ENCODE peak calls at places on chromosomes 7 and 10, in seven cellular contexts. One of them, this sample, is unnamed.

GRCh38 chr10:124562425-124563060 is 100.9 kb downstream of the LHPP start:
- DNase-seq in HL-60: no peak
- DNase-seq in IMR-90: no peak
- DNase-seq in kidney glomerular epithelial cell: no peak
- DNase-seq in upper lobe of right lung: no peak
- DNase-seq in AG08396: no peak
- DNase-seq in activated effector memory CD4-positive, alpha-beta T cell treated with anti-CD3 and anti-CD28 coated beads, Interleukin-2, amount 50 U/mL, for 16 hours: no peak
- DNase-seq in this sample: no peak

GRCh38 chr7:7418997-7419396 is 116.7 kb downstream of the COL28A1 start:
- DNase-seq in IMR-90: no peak
- DNase-seq in kidney glomerular epithelial cell: no peak
- DNase-seq in upper lobe of right lung: no peak
- DNase-seq in HL-60: no peak
- DNase-seq in AG08396: no peak
- DNase-seq in activated effector memory CD4-positive, alpha-beta T cell treated with anti-CD3 and anti-CD28 coated beads, Interleukin-2, amount 50 U/mL, for 16 hours: no peak
- DNase-seq in this sample: no peak

GRCh38 chr7:154743211-154743610 is 259.7 kb downstream of the PAXIP1 start:
- DNase-seq in AG08396: no peak
- DNase-seq in HL-60: no peak
- DNase-seq in upper lobe of right lung: no peak
- DNase-seq in IMR-90: no peak
- DNase-seq in kidney glomerular epithelial cell: no peak
- DNase-seq in activated effector memory CD4-positive, alpha-beta T cell treated with anti-CD3 and anti-CD28 coated beads, Interleukin-2, amount 50 U/mL, for 16 hours: no peak
- DNase-seq in this sample: no peak

GRCh38 chr10:126634915-126635314 is 35.6 kb downstream of the C10orf90 start:
- DNase-seq in IMR-90: no peak
- DNase-seq in kidney glomerular epithelial cell: no peak
- DNase-seq in AG08396: no peak
- DNase-seq in activated effector memory CD4-positive, alpha-beta T cell treated with anti-CD3 and anti-CD28 coated beads, Interleukin-2, amount 50 U/mL, for 16 hours: no peak
- DNase-seq in upper lobe of right lung: no peak
- DNase-seq in HL-60: no peak
- DNase-seq in this sample: no peak

GRCh38 chr10:127307338-127307737 is 110.9 kb upstream of the INSYN2A start:
- DNase-seq in upper lobe of right lung: no peak
- DNase-seq in HL-60: no peak
- DNase-seq in IMR-90: no peak
- DNase-seq in AG08396: no peak
- DNase-seq in activated effector memory CD4-positive, alpha-beta T cell treated with anti-CD3 and anti-CD28 coated beads, Interleukin-2, amount 50 U/mL, for 16 hours: no peak
- DNase-seq in kidney glomerular epithelial cell: no peak
- DNase-seq in this sample: no peak

GRCh38 chr7:89845952-89846351 is 308.3 kb upstream of the STEAP1 start:
- DNase-seq in AG08396: no peak
- DNase-seq in upper lobe of right lung: no peak
- DNase-seq in IMR-90: no peak
- DNase-seq in HL-60: no peak
- DNase-seq in kidney glomerular epithelial cell: no peak
- DNase-seq in activated effector memory CD4-positive, alpha-beta T cell treated with anti-CD3 and anti-CD28 coated beads, Interleukin-2, amount 50 U/mL, for 16 hours: no peak
- DNase-seq in this sample: no peak

GRCh38 chr10:68180490-68180889 is 51.4 kb downstream of the ATOH7 start:
- DNase-seq in AG08396: no peak
- DNase-seq in kidney glomerular epithelial cell: no peak
- DNase-seq in upper lobe of right lung: no peak
- DNase-seq in HL-60: no peak
- DNase-seq in IMR-90: no peak
- DNase-seq in activated effector memory CD4-positive, alpha-beta T cell treated with anti-CD3 and anti-CD28 coated beads, Interleukin-2, amount 50 U/mL, for 16 hours: no peak
- DNase-seq in this sample: no peak

GRCh38 chr10:52621635-52622079 is 150.9 kb downstream of the MBL2 start:
- DNase-seq in activated effector memory CD4-positive, alpha-beta T cell treated with anti-CD3 and anti-CD28 coated beads, Interleukin-2, amount 50 U/mL, for 16 hours: no peak
- DNase-seq in HL-60: no peak
- DNase-seq in upper lobe of right lung: no peak
- DNase-seq in IMR-90: peak; percentile 43
- DNase-seq in kidney glomerular epithelial cell: no peak
- DNase-seq in AG08396: no peak
- DNase-seq in this sample: no peak

GRCh38 chr7:28028471-28028870 is 152.1 kb downstream of the JAZF1 start:
- DNase-seq in activated effector memory CD4-positive, alpha-beta T cell treated with anti-CD3 and anti-CD28 coated beads, Interleukin-2, amount 50 U/mL, for 16 hours: no peak
- DNase-seq in HL-60: no peak
- DNase-seq in upper lobe of right lung: no peak
- DNase-seq in AG08396: no peak
- DNase-seq in kidney glomerular epithelial cell: no peak
- DNase-seq in IMR-90: no peak
- DNase-seq in this sample: no peak

GRCh38 chr7:101015626-101016025 is 4.3 kb upstream of the MUC17 start:
- DNase-seq in upper lobe of right lung: no peak
- DNase-seq in AG08396: no peak
- DNase-seq in IMR-90: no peak
- DNase-seq in activated effector memory CD4-positive, alpha-beta T cell treated with anti-CD3 and anti-CD28 coated beads, Interleukin-2, amount 50 U/mL, for 16 hours: no peak
- DNase-seq in kidney glomerular epithelial cell: no peak
- DNase-seq in HL-60: no peak
- DNase-seq in this sample: no peak

GRCh38 chr7:130966246-130967009 is 232.4 kb upstream of the KLF14 start:
- DNase-seq in upper lobe of right lung: no peak
- DNase-seq in kidney glomerular epithelial cell: no peak
- DNase-seq in AG08396: no peak
- DNase-seq in activated effector memory CD4-positive, alpha-beta T cell treated with anti-CD3 and anti-CD28 coated beads, Interleukin-2, amount 50 U/mL, for 16 hours: no peak
- DNase-seq in IMR-90: peak; percentile 85
- DNase-seq in HL-60: no peak
- DNase-seq in this sample: no peak

GRCh38 chr10:103554488-103555320 is 61.2 kb downstream of the NEURL1 start:
- DNase-seq in activated effector memory CD4-positive, alpha-beta T cell treated with anti-CD3 and anti-CD28 coated beads, Interleukin-2, amount 50 U/mL, for 16 hours: peak; percentile 66
- DNase-seq in HL-60: peak; percentile 28
- DNase-seq in kidney glomerular epithelial cell: no peak
- DNase-seq in upper lobe of right lung: no peak
- DNase-seq in AG08396: peak; percentile 84
- DNase-seq in IMR-90: peak; percentile 80
- DNase-seq in this sample: peak; percentile 91

GRCh38 chr7:143300959-143301617 is 12.9 kb downstream of the CASP2 start:
- DNase-seq in kidney glomerular epithelial cell: no peak
- DNase-seq in AG08396: no peak
- DNase-seq in IMR-90: peak; percentile 94
- DNase-seq in HL-60: no peak
- DNase-seq in activated effector memory CD4-positive, alpha-beta T cell treated with anti-CD3 and anti-CD28 coated beads, Interleukin-2, amount 50 U/mL, for 16 hours: no peak
- DNase-seq in upper lobe of right lung: no peak
- DNase-seq in this sample: no peak

GRCh38 chr10:126908225-126908624 is 3.0 kb downstream of the DOCK1 start:
- DNase-seq in activated effector memory CD4-positive, alpha-beta T cell treated with anti-CD3 and anti-CD28 coated beads, Interleukin-2, amount 50 U/mL, for 16 hours: no peak
- DNase-seq in upper lobe of right lung: no peak
- DNase-seq in AG08396: no peak
- DNase-seq in IMR-90: no peak
- DNase-seq in kidney glomerular epithelial cell: no peak
- DNase-seq in HL-60: no peak
- DNase-seq in this sample: no peak

GRCh38 chr10:62459072-62459471 is 84.9 kb downstream of the ZNF365 start:
- DNase-seq in upper lobe of right lung: no peak
- DNase-seq in IMR-90: peak; percentile 85
- DNase-seq in AG08396: peak; percentile 48
- DNase-seq in activated effector memory CD4-positive, alpha-beta T cell treated with anti-CD3 and anti-CD28 coated beads, Interleukin-2, amount 50 U/mL, for 16 hours: no peak
- DNase-seq in HL-60: no peak
- DNase-seq in kidney glomerular epithelial cell: no peak
- DNase-seq in this sample: no peak

GRCh38 chr7:104883248-104883717 is 130.7 kb upstream of the KMT2E start:
- DNase-seq in kidney glomerular epithelial cell: no peak
- DNase-seq in HL-60: no peak
- DNase-seq in activated effector memory CD4-positive, alpha-beta T cell treated with anti-CD3 and anti-CD28 coated beads, Interleukin-2, amount 50 U/mL, for 16 hours: no peak
- DNase-seq in upper lobe of right lung: no peak
- DNase-seq in AG08396: no peak
- DNase-seq in IMR-90: no peak
- DNase-seq in this sample: no peak

GRCh38 chr7:14380881-14381280 is 391.4 kb upstream of the ETV1 start:
- DNase-seq in kidney glomerular epithelial cell: no peak
- DNase-seq in activated effector memory CD4-positive, alpha-beta T cell treated with anti-CD3 and anti-CD28 coated beads, Interleukin-2, amount 50 U/mL, for 16 hours: no peak
- DNase-seq in HL-60: no peak
- DNase-seq in upper lobe of right lung: no peak
- DNase-seq in IMR-90: no peak
- DNase-seq in AG08396: no peak
- DNase-seq in this sample: no peak

GRCh38 chr7:4633012-4633411 is 49.1 kb upstream of the FOXK1 start:
- DNase-seq in HL-60: no peak
- DNase-seq in upper lobe of right lung: no peak
- DNase-seq in activated effector memory CD4-positive, alpha-beta T cell treated with anti-CD3 and anti-CD28 coated beads, Interleukin-2, amount 50 U/mL, for 16 hours: no peak
- DNase-seq in AG08396: peak; percentile 68
- DNase-seq in IMR-90: peak; percentile 76
- DNase-seq in kidney glomerular epithelial cell: no peak
- DNase-seq in this sample: no peak

GRCh38 chr10:97687785-97688781 is 1.0 kb upstream of the AVPI1 start:
- DNase-seq in kidney glomerular epithelial cell: no peak
- DNase-seq in HL-60: no peak
- DNase-seq in AG08396: peak; percentile 54
- DNase-seq in activated effector memory CD4-positive, alpha-beta T cell treated with anti-CD3 and anti-CD28 coated beads, Interleukin-2, amount 50 U/mL, for 16 hours: no peak
- DNase-seq in IMR-90: peak; percentile 93
- DNase-seq in upper lobe of right lung: no peak
- DNase-seq in this sample: no peak